ENCODE peak calls at places on chromosomes 3 and 15, in five cellular contexts. A, O, E, K and I are unnamed samples.
A peak's percentile ranks its signal among the peaks of the same experiment; 100 is the strongest.

GRCh38 chr3:141894524-141895176 is 18.2 kb downstream of the ATP1B3 start:
- DNase-seq in A (peak; percentile 90), O (peak; percentile 70), E (no peak), K (no peak), I (peak; percentile 90)

GRCh38 chr3:150370129-150370602 is 37.9 kb upstream of the TSC22D2 start:
- DNase-seq in A (peak; percentile 99), O (peak; percentile 97), E (no peak), K (no peak), I (peak; percentile 97)

GRCh38 chr15:41546846-41547786 is 3.1 kb upstream of the RPAP1 start:
- DNase-seq in A (peak; percentile 85), O (peak; percentile 74), E (no peak), K (no peak), I (peak; percentile 32)

GRCh38 chr3:125334675-125335560 is 40.2 kb downstream of the ZNF148 start:
- DNase-seq in A (peak; percentile 66), O (no peak), E (no peak), K (no peak), I (no peak)

GRCh38 chr15:75672646-75673425 is 25.1 kb downstream of the SNX33 start:
- DNase-seq in A (peak; percentile 89), O (peak; percentile 59), E (peak; percentile 50), K (no peak), I (peak; percentile 65)

GRCh38 chr3:140931016-140931454 is 10.6 kb upstream of the SLC25A36 start:
- DNase-seq in A (no peak), O (no peak), E (no peak), K (no peak), I (no peak)

GRCh38 chr3:171347017-171347979 is 112.9 kb downstream of the TNIK start:
- DNase-seq in A (peak; percentile 43), O (peak; percentile 28), E (no peak), K (no peak), I (peak; percentile 39)

GRCh38 chr15:85899927-85900326 is 105.2 kb upstream of the KLHL25 start:
- DNase-seq in A (no peak), O (no peak), E (no peak), K (no peak), I (no peak)

GRCh38 chr3:186978712-186979111 is 48.4 kb downstream of the ST6GAL1 start:
- DNase-seq in A (no peak), O (no peak), E (no peak), K (no peak), I (no peak)

GRCh38 chr15:64452988-64453688 is 7.2 kb upstream of the ZNF609 start:
- DNase-seq in A (no peak), O (no peak), E (peak; percentile 37), K (no peak), I (peak; percentile 15)